ENCODE peak calls at places on chromosome 6, in four cellular contexts. One of them, this sample, is unnamed.

GRCh38 chr6:129695373-129696027 is 14.5 kb downstream of the ARHGAP18 start:
- DNase-seq in mesendoderm: no peak
- DNase-seq in H9: no peak
- DNase-seq in H1: no peak
- DNase-seq in this sample: no peak

GRCh38 chr6:153989989-153990388 is 49.1 kb upstream of the OPRM1 start:
- DNase-seq in mesendoderm: no peak
- DNase-seq in H9: no peak
- DNase-seq in H1: no peak
- DNase-seq in this sample: no peak

GRCh38 chr6:80341330-80341729 is 234.9 kb downstream of the BCKDHB start:
- DNase-seq in mesendoderm: no peak
- DNase-seq in H9: no peak
- DNase-seq in H1: no peak
- DNase-seq in this sample: peak; percentile 92

GRCh38 chr6:14216931-14217684 is 99.5 kb downstream of the CD83 start:
- DNase-seq in mesendoderm: no peak
- DNase-seq in H9: no peak
- DNase-seq in H1: no peak
- DNase-seq in this sample: peak; percentile 98

GRCh38 chr6:124029535-124029934 is 225.9 kb downstream of the NKAIN2 start:
- DNase-seq in mesendoderm: peak; percentile 43
- DNase-seq in H9: no peak
- DNase-seq in H1: no peak
- DNase-seq in this sample: no peak

GRCh38 chr6:162638931-162639574 is 88.5 kb downstream of the PRKN start:
- DNase-seq in mesendoderm: no peak
- DNase-seq in H9: no peak
- DNase-seq in H1: no peak
- DNase-seq in this sample: no peak

GRCh38 chr6:15260099-15260821 is 14.4 kb downstream of the JARID2 start:
- DNase-seq in mesendoderm: no peak
- DNase-seq in H9: no peak
- DNase-seq in H1: no peak
- DNase-seq in this sample: peak; percentile 67

GRCh38 chr6:135212935-135213334 is 31.8 kb downstream of the MYB start:
- DNase-seq in mesendoderm: no peak
- DNase-seq in H9: no peak
- DNase-seq in H1: no peak
- DNase-seq in this sample: peak; percentile 75

GRCh38 chr6:110646951-110647910 is 168.0 kb downstream of the CDK19 start:
- DNase-seq in mesendoderm: peak; percentile 6
- DNase-seq in H9: peak; percentile 69
- DNase-seq in H1: no peak
- DNase-seq in this sample: no peak

GRCh38 chr6:111759836-111760785 is 113.1 kb downstream of the FYN start:
- DNase-seq in mesendoderm: no peak
- DNase-seq in H9: no peak
- DNase-seq in H1: no peak
- DNase-seq in this sample: peak; percentile 97

GRCh38 chr6:16399198-16399597 is 160.8 kb downstream of the GMPR start:
- DNase-seq in mesendoderm: no peak
- DNase-seq in H9: no peak
- DNase-seq in H1: no peak
- DNase-seq in this sample: no peak

GRCh38 chr6:68400396-68400795 is 234.7 kb upstream of the ADGRB3 start:
- DNase-seq in mesendoderm: peak; percentile 6
- DNase-seq in H9: peak; percentile 38
- DNase-seq in H1: no peak
- DNase-seq in this sample: no peak

GRCh38 chr6:10977231-10977968 is 66.7 kb downstream of the ELOVL2 start:
- DNase-seq in mesendoderm: peak; percentile 11
- DNase-seq in H9: peak; percentile 46
- DNase-seq in H1: no peak
- DNase-seq in this sample: no peak

GRCh38 chr6:17032595-17033591 is 69.0 kb upstream of the STMND1 start:
- DNase-seq in mesendoderm: no peak
- DNase-seq in H9: no peak
- DNase-seq in H1: no peak
- DNase-seq in this sample: peak; percentile 95

GRCh38 chr6:105817370-105817769 is 268.8 kb upstream of the PRDM1 start:
- DNase-seq in mesendoderm: no peak
- DNase-seq in H9: no peak
- DNase-seq in H1: no peak
- DNase-seq in this sample: no peak

GRCh38 chr6:147506704-147507114 is 1.8 kb upstream of the SAMD5 start:
- DNase-seq in mesendoderm: peak; percentile 54
- DNase-seq in H9: peak; percentile 64
- DNase-seq in H1: no peak
- DNase-seq in this sample: peak; percentile 45

GRCh38 chr6:161033667-161034066 is 42.1 kb downstream of the MAP3K4 start:
- DNase-seq in mesendoderm: no peak
- DNase-seq in H9: no peak
- DNase-seq in H1: no peak
- DNase-seq in this sample: no peak

GRCh38 chr6:28105286-28105685 is 19.1 kb upstream of the ZSCAN16 start:
- DNase-seq in mesendoderm: peak; percentile 36
- DNase-seq in H9: no peak
- DNase-seq in H1: no peak
- DNase-seq in this sample: no peak

GRCh38 chr6:35240838-35241801 is 18.4 kb upstream of the ZNF76 start:
- DNase-seq in mesendoderm: peak; percentile 84
- DNase-seq in H9: peak; percentile 85
- DNase-seq in H1: peak; percentile 64
- DNase-seq in this sample: peak; percentile 44

GRCh38 chr6:155216312-155217028 is 47.3 kb upstream of the CLDN20 start:
- DNase-seq in mesendoderm: peak; percentile 41
- DNase-seq in H9: peak; percentile 59
- DNase-seq in H1: no peak
- DNase-seq in this sample: no peak

GRCh38 chr6:108250240-108250866 is 10.5 kb downstream of the SNX3 start:
- DNase-seq in mesendoderm: peak; percentile 79
- DNase-seq in H9: peak; percentile 34
- DNase-seq in H1: no peak
- DNase-seq in this sample: peak; percentile 30

GRCh38 chr6:149233056-149233715 is 84.3 kb upstream of the TAB2 start:
- DNase-seq in mesendoderm: peak; percentile 91
- DNase-seq in H9: no peak
- DNase-seq in H1: no peak
- DNase-seq in this sample: peak; percentile 93

GRCh38 chr6:72580281-72580940 is 41.5 kb upstream of the KCNQ5 start:
- DNase-seq in mesendoderm: peak; percentile 77
- DNase-seq in H9: peak; percentile 33
- DNase-seq in H1: peak; percentile 9
- DNase-seq in this sample: peak; percentile 88

GRCh38 chr6:160386869-160387518 is 38.8 kb downstream of the SLC22A3 start:
- DNase-seq in mesendoderm: peak; percentile 51
- DNase-seq in H9: no peak
- DNase-seq in H1: no peak
- DNase-seq in this sample: no peak

GRCh38 chr6:89050697-89051096 is 29.9 kb upstream of the PNRC1 start:
- DNase-seq in mesendoderm: no peak
- DNase-seq in H9: no peak
- DNase-seq in H1: no peak
- DNase-seq in this sample: no peak

GRCh38 chr6:15663057-15663638 is 320 bp upstream of the DTNBP1 start:
- DNase-seq in mesendoderm: peak; percentile 78
- DNase-seq in H9: no peak
- DNase-seq in H1: no peak
- DNase-seq in this sample: peak; percentile 57

GRCh38 chr6:170063431-170063830 is 227.4 kb downstream of the DLL1 start:
- DNase-seq in mesendoderm: no peak
- DNase-seq in H9: no peak
- DNase-seq in H1: no peak
- DNase-seq in this sample: no peak

GRCh38 chr6:16568128-16568527 is 193.1 kb downstream of the ATXN1 start:
- DNase-seq in mesendoderm: no peak
- DNase-seq in H9: no peak
- DNase-seq in H1: no peak
- DNase-seq in this sample: no peak

GRCh38 chr6:163863565-163863964 is 449.0 kb downstream of the QKI start:
- DNase-seq in mesendoderm: no peak
- DNase-seq in H9: peak; percentile 36
- DNase-seq in H1: no peak
- DNase-seq in this sample: no peak

GRCh38 chr6:2733324-2733723 is 17.4 kb downstream of the MYLK4 start:
- DNase-seq in mesendoderm: no peak
- DNase-seq in H9: no peak
- DNase-seq in H1: no peak
- DNase-seq in this sample: peak; percentile 23

GRCh38 chr6:42692151-42692911 is 30.1 kb downstream of the PRPH2 start:
- DNase-seq in mesendoderm: peak; percentile 62
- DNase-seq in H9: no peak
- DNase-seq in H1: no peak
- DNase-seq in this sample: peak; percentile 80

GRCh38 chr6:157269261-157269794 is 54.0 kb downstream of the TMEM242 start:
- DNase-seq in mesendoderm: no peak
- DNase-seq in H9: peak; percentile 24
- DNase-seq in H1: no peak
- DNase-seq in this sample: peak; percentile 60

GRCh38 chr6:72464791-72465691 is 156.8 kb upstream of the KCNQ5 start:
- DNase-seq in mesendoderm: peak; percentile 66
- DNase-seq in H9: no peak
- DNase-seq in H1: no peak
- DNase-seq in this sample: peak; percentile 83

GRCh38 chr6:157265630-157266029 is 57.7 kb downstream of the TMEM242 start:
- DNase-seq in mesendoderm: no peak
- DNase-seq in H9: no peak
- DNase-seq in H1: no peak
- DNase-seq in this sample: no peak

GRCh38 chr6:148323344-148323743 is 19.3 kb upstream of the SASH1 start:
- DNase-seq in mesendoderm: no peak
- DNase-seq in H9: no peak
- DNase-seq in H1: no peak
- DNase-seq in this sample: peak; percentile 86

GRCh38 chr6:73521351-73522254 is 771 bp upstream of the EEF1A1 start:
- DNase-seq in mesendoderm: peak; percentile 42
- DNase-seq in H9: no peak
- DNase-seq in H1: no peak
- DNase-seq in this sample: peak; percentile 91

GRCh38 chr6:21732731-21733130 is 139.2 kb downstream of the SOX4 start:
- DNase-seq in mesendoderm: no peak
- DNase-seq in H9: no peak
- DNase-seq in H1: no peak
- DNase-seq in this sample: no peak

GRCh38 chr6:73983367-73983766 is 287.4 kb downstream of the CD109 start:
- DNase-seq in mesendoderm: no peak
- DNase-seq in H9: no peak
- DNase-seq in H1: no peak
- DNase-seq in this sample: peak; percentile 65

GRCh38 chr6:113732384-113732966 is 124.7 kb upstream of the MARCKS start:
- DNase-seq in mesendoderm: no peak
- DNase-seq in H9: no peak
- DNase-seq in H1: no peak
- DNase-seq in this sample: peak; percentile 14
- H3K56ac ChIP-seq in mesendoderm: no peak overlapping the region
- H3K56ac ChIP-seq in H9: no peak overlapping the region
- H3K56ac ChIP-seq in H1: no peak overlapping the region
- H3K56ac ChIP-seq in this sample: no peak overlapping the region

DNA sequence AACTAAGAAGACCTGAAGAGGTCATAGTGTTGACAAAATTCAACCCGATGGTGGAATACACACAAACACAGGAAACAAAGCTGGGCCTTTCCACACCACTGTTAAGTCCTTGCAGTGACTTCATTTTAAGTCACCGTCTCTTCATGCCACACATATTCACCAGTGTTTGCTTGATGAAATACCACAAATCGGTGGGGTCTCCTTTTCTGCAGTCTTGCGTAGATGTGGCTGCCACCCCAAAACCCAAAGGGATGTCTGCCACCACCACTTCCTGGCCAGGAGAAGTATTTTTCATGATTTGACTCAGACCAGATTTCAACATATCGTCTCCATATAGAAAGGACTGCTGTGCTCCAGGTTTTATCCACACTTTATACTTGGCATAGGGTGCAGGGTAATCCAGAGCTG is 11.0 kb upstream of the COL10A1 start:
- DNase-seq in mesendoderm: no peak
- DNase-seq in H9: no peak
- DNase-seq in H1: no peak
- DNase-seq in this sample: no peak
- H3K56ac ChIP-seq in mesendoderm: no peak overlapping the region
- H3K56ac ChIP-seq in H9: no peak overlapping the region
- H3K56ac ChIP-seq in H1: no peak overlapping the region
- H3K56ac ChIP-seq in this sample: no peak overlapping the region

GRCh38 chr6:168294901-168295300 is 24.7 kb downstream of the DACT2 start:
- DNase-seq in mesendoderm: no peak
- DNase-seq in H9: no peak
- DNase-seq in H1: no peak
- DNase-seq in this sample: no peak
- H3K56ac ChIP-seq in mesendoderm: no peak overlapping the region
- H3K56ac ChIP-seq in H9: no peak overlapping the region
- H3K56ac ChIP-seq in H1: no peak overlapping the region
- H3K56ac ChIP-seq in this sample: no peak overlapping the region

GRCh38 chr6:151733680-151734320 is 73.7 kb upstream of the ESR1 start:
- DNase-seq in mesendoderm: no peak
- DNase-seq in H9: no peak
- DNase-seq in H1: no peak
- DNase-seq in this sample: no peak
- H3K56ac ChIP-seq in mesendoderm: no peak overlapping the region
- H3K56ac ChIP-seq in H9: no peak overlapping the region
- H3K56ac ChIP-seq in H1: no peak overlapping the region
- H3K56ac ChIP-seq in this sample: no peak overlapping the region

GRCh38 chr6:109447878-109448555 is 7.5 kb downstream of the SMPD2 start:
- DNase-seq in mesendoderm: peak; percentile 39
- DNase-seq in H9: no peak
- DNase-seq in H1: no peak
- DNase-seq in this sample: no peak

GRCh38 chr6:109449064-109449788 is 6.3 kb downstream of the MICAL1 start:
- DNase-seq in mesendoderm: no peak
- DNase-seq in H9: no peak
- DNase-seq in H1: no peak
- DNase-seq in this sample: no peak

GRCh38 chr6:109447087-109447486 is 6.6 kb downstream of the SMPD2 start:
- DNase-seq in mesendoderm: no peak
- DNase-seq in H9: no peak
- DNase-seq in H1: no peak
- DNase-seq in this sample: no peak

GRCh38 chr6:109449789-109450673 is 5.5 kb downstream of the MICAL1 start:
- DNase-seq in mesendoderm: no peak
- DNase-seq in H9: no peak
- DNase-seq in H1: no peak
- DNase-seq in this sample: no peak

DNA sequence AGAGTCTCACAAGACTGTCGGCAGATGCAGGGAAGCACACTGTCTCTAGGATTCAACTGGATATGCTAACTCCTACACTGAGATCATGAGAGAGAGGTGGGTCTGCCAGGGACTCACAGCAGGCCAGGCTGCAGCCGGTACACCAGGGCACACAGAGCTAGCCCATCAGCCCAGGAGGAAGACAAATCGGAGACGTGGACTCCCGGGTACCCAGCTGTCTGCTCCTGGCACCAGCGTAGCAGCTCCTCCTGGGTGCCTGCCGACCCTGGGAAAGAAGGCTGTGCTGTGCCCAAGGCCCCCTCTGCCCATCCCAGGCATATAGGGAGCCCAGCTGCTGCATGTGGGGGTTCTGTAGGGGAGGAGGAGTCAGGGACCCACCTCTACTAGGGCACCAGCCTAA is 7.0 kb downstream of the MICAL1 start:
- DNase-seq in mesendoderm: no peak
- DNase-seq in H9: no peak
- DNase-seq in H1: no peak
- DNase-seq in this sample: no peak
- H3K56ac ChIP-seq in mesendoderm: no peak overlapping the region
- H3K56ac ChIP-seq in H9: no peak overlapping the region
- H3K56ac ChIP-seq in H1: no peak overlapping the region
- H3K56ac ChIP-seq in this sample: no peak overlapping the region